ENCODE peak calls at places on chromosome 3, in seven cellular contexts. I, A, L, E, V, W and P are unnamed samples.

GRCh38 chr3:111803123-111803593 is 55.9 kb upstream of the PHLDB2 start:
- DNase-seq in W (peak; percentile 77), I (peak; percentile 92), E (peak; percentile 76), V (peak; percentile 94), L (peak; percentile 61), A (peak; percentile 48), P (peak; percentile 61)

GRCh38 chr3:152443212-152444023 is 174.7 kb downstream of the MBNL1 start:
- DNase-seq in E (no peak), L (no peak), A (no peak), V (no peak), W (no peak), I (no peak), P (no peak)

GRCh38 chr3:138197058-138197457 is 10.0 kb downstream of the ARMC8 start:
- DNase-seq in V (no peak), L (no peak), W (no peak), E (no peak), A (peak; percentile 34), I (no peak), P (no peak)

GRCh38 chr3:66110840-66111239 is 72.1 kb upstream of the MAGI1 start:
- DNase-seq in W (peak; percentile 48), L (no peak), A (no peak), V (no peak), I (no peak), E (no peak), P (no peak)

GRCh38 chr3:96915465-96915864 is 101.1 kb downstream of the EPHA6 start:
- DNase-seq in E (no peak), I (no peak), V (no peak), W (no peak), A (no peak), L (no peak), P (no peak)

GRCh38 chr3:163056874-163057497 is 1560.4 kb downstream of the OTOL1 start:
- DNase-seq in I (no peak), E (peak; percentile 42), W (peak; percentile 35), V (no peak), A (peak; percentile 79), L (no peak), P (no peak)

GRCh38 chr3:64548200-64548889 is 139.5 kb downstream of the ADAMTS9 start:
- DNase-seq in L (no peak), V (peak; percentile 88), A (peak; percentile 78), E (no peak), W (peak; percentile 72), I (peak; percentile 88), P (no peak)

GRCh38 chr3:108221911-108222812 is at the start of gene IFT57:
- DNase-seq in I (peak; percentile 99), A (peak; percentile 99), L (peak; percentile 99), W (peak; percentile 99), V (peak; percentile 99), E (peak; percentile 92), P (peak; percentile 63)

GRCh38 chr3:15953841-15954240 is 156.1 kb upstream of the ANKRD28 start:
- DNase-seq in V (no peak), W (no peak), E (peak; percentile 10), A (no peak), L (no peak), I (no peak), P (peak; percentile 9)

GRCh38 chr3:46356909-46357308 is 3.0 kb downstream of the CCR2 start:
- DNase-seq in W (no peak), L (no peak), V (no peak), A (no peak), E (no peak), I (no peak), P (no peak)

GRCh38 chr3:86867990-86868389 is 123.0 kb downstream of the VGLL3 start:
- DNase-seq in I (no peak), E (no peak), W (no peak), L (no peak), V (no peak), A (peak; percentile 28), P (no peak)

GRCh38 chr3:133211449-133211848 is 173.3 kb downstream of the TMEM108 start:
- DNase-seq in L (no peak), A (no peak), I (no peak), W (no peak), V (no peak), E (no peak), P (no peak)

GRCh38 chr3:44966795-44967278 is 9.1 kb downstream of the ZDHHC3 start:
- DNase-seq in W (no peak), A (no peak), E (peak; percentile 79), L (no peak), I (no peak), V (no peak), P (peak; percentile 71)

GRCh38 chr3:143648708-143649107 is 199.6 kb downstream of the SLC9A9 start:
- DNase-seq in L (no peak), A (peak; percentile 61), V (no peak), W (no peak), E (peak; percentile 19), I (no peak), P (no peak)

GRCh38 chr3:146590521-146590920 is 14.6 kb downstream of the PLSCR5 start:
- DNase-seq in A (no peak), E (no peak), L (no peak), I (no peak), V (no peak), W (no peak), P (no peak)

GRCh38 chr3:15496341-15496664 is 25.2 kb downstream of the COLQ start:
- DNase-seq in E (no peak), V (no peak), A (peak; percentile 26), W (no peak), L (no peak), I (no peak), P (no peak)

DNA sequence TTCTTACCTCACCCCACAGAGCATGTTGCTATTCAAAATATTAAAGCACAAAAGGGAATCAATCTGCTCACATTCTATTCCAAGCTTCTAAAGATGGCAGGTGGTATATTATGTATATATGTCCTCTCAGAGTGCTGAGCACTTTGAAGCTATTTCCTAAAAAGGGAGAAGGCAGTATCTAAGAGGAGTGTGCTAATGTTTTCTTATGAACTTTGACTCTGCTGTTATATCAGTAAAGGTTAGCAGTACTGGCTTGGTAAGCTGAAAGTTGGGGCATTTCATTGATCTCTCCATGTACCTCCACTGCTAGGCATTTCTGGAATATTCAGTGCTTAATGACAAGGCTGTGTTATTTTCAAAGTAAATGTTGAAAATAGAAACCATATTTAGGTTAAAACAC is 43.4 kb downstream of the IL1RAP start:
- DNase-seq in L (no peak), E (no peak), V (no peak), I (no peak), A (no peak), W (no peak), P (no peak)
- H3K27ac ChIP-seq in L (no peak overlapping the region), E (no peak overlapping the region), V (no peak overlapping the region), I (no peak overlapping the region), A (no peak overlapping the region), W (no peak overlapping the region), P (no peak overlapping the region)

GRCh38 chr3:184082034-184082433 is 14.8 kb upstream of the HTR3E start:
- DNase-seq in L (no peak), A (no peak), I (no peak), E (no peak), V (no peak), W (no peak), P (no peak)

GRCh38 chr3:184075901-184076300 is 21.0 kb upstream of the HTR3E start:
- DNase-seq in V (no peak), I (no peak), L (no peak), W (no peak), A (no peak), E (no peak), P (no peak)

GRCh38 chr3:184081116-184081830 is 15.6 kb upstream of the HTR3E start:
- DNase-seq in A (no peak), L (no peak), V (no peak), W (no peak), I (no peak), E (no peak), P (no peak)

GRCh38 chr3:184078851-184079250 is 18.0 kb upstream of the HTR3E start:
- DNase-seq in I (no peak), V (no peak), L (no peak), A (no peak), E (no peak), W (no peak), P (no peak)

GRCh38 chr3:184077881-184078280 is 19.0 kb upstream of the HTR3E start:
- DNase-seq in L (no peak), I (no peak), V (no peak), W (no peak), A (no peak), E (no peak), P (no peak)
- TF ChIP-seq CTCF in L (no peak), I (no peak), V (no peak), W (no peak), A (no peak), E (no peak), P (no peak)

GRCh38 chr3:30333143-30333542 is 273.3 kb upstream of the TGFBR2 start:
- DNase-seq in I (no peak), W (no peak), E (no peak), A (no peak), L (no peak), V (no peak), P (no peak)

GRCh38 chr3:30333903-30334302 is 272.5 kb upstream of the TGFBR2 start:
- DNase-seq in V (no peak), I (no peak), L (no peak), W (no peak), E (no peak), A (no peak), P (no peak)

GRCh38 chr3:30331519-30331918 is 274.9 kb upstream of the TGFBR2 start:
- DNase-seq in I (no peak), E (no peak), L (no peak), W (no peak), V (no peak), A (no peak), P (no peak)

DNA sequence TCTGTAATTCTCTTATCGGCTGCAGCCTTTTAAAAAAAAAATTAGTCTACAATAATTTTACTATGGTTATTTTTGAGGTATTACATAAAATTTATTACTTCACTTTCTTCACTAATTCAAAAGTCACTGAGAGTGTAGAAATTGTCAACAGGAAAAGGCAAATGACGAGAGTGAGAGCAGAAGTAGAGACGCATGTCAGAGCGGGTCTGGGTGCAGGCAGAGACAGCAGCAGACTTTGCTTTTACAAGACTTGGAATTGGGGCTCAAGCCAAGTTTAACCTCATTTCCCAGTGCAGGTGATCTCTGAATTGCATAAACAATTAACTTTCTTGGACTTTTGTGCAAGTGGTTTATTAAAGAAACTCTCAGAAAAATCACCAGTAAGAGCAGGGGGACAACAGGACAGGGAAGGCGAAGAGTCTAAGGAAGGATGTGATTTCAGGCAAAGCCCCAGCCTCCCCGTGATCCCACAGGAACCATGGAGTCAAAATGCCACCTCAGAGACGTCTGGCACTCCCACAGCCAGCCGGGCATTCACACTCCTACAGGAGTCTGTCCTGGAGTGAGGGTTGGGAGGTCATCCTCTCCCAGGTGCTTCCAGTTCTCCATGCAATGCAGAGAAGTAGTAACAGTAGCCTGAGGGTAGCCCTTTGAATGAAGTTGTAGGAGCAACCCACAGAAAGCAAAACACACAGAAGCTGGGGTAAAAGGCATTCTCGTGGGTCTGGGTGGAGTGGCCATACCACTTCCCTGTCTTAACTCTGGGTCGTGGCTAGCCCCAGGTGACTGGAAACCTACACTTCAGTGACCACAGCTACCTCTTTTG is 274.0 kb upstream of the TGFBR2 start:
- DNase-seq in L (peak; percentile 29), W (no peak), A (no peak), I (no peak), V (no peak), E (no peak), P (no peak)
- H3K27ac ChIP-seq in L (no peak overlapping the region), W (no peak overlapping the region), A (no peak overlapping the region), I (no peak overlapping the region), V (no peak overlapping the region), E (no peak overlapping the region), P (peak overlapping the region; percentile 63)

DNA sequence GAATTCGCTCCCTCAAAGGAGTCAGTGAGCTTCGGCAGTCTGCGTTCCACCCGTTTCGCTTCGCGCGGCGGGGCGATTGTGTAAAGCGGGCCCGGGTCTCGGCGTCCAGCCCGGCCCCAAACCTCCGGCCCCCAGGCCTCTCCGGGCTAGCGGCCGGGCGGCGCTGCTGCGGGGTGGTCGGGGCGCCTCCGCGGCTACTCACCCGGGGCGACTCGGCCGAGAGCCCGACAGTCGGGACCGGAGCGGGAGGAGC is 412 bp downstream of the CHDH start:
- DNase-seq in A (no peak), V (no peak), W (no peak), I (no peak), E (no peak), L (no peak), P (no peak)
- TF ChIP-seq CTCF in A (no peak), V (no peak), W (no peak), I (no peak), E (no peak), L (no peak), P (no peak)